ENCODE peak calls at places on chromosomes 11 and 22, in four cellular contexts. One of them, this sample, is unnamed.

GRCh38 chr22:44335903-44336803 is 23.4 kb upstream of the SHISAL1 start:
- DNase-seq in spleen: no peak
- DNase-seq in transverse colon: no peak
- DNase-seq in GM12892: no peak
- DNase-seq in this sample: no peak

GRCh38 chr11:84261707-84262106 is 975.5 kb upstream of the CCDC90B start:
- DNase-seq in transverse colon: no peak
- DNase-seq in GM12892: no peak
- DNase-seq in spleen: no peak
- DNase-seq in this sample: no peak

GRCh38 chr11:92727769-92728168 is 241.7 kb upstream of the MTNR1B start:
- DNase-seq in transverse colon: no peak
- DNase-seq in spleen: no peak
- DNase-seq in GM12892: no peak
- DNase-seq in this sample: no peak

GRCh38 chr22:37806409-37807338 is 1.1 kb upstream of the GCAT start:
- DNase-seq in transverse colon: no peak
- DNase-seq in GM12892: no peak
- DNase-seq in spleen: no peak
- DNase-seq in this sample: no peak

GRCh38 chr11:112968988-112969714 is 7.9 kb downstream of the NCAM1 start:
- DNase-seq in GM12892: no peak
- DNase-seq in transverse colon: no peak
- DNase-seq in spleen: no peak
- DNase-seq in this sample: no peak

GRCh38 chr22:40635008-40635939 is 1.2 kb downstream of the MRTFA start:
- DNase-seq in transverse colon: no peak
- DNase-seq in spleen: no peak
- DNase-seq in GM12892: no peak
- DNase-seq in this sample: no peak

GRCh38 chr11:19868871-19869270 is 156.2 kb downstream of the NAV2 start:
- DNase-seq in transverse colon: no peak
- DNase-seq in GM12892: no peak
- DNase-seq in spleen: no peak
- DNase-seq in this sample: no peak

GRCh38 chr22:30178180-30179126 is 68.1 kb downstream of the LIF start:
- DNase-seq in transverse colon: no peak
- DNase-seq in GM12892: no peak
- DNase-seq in spleen: no peak
- DNase-seq in this sample: no peak

GRCh38 chr11:44404736-44405395 is 94.9 kb upstream of the ALX4 start:
- DNase-seq in spleen: no peak
- DNase-seq in GM12892: no peak
- DNase-seq in transverse colon: no peak
- DNase-seq in this sample: peak

GRCh38 chr11:117519590-117519989 is 191.9 kb downstream of the CEP164 start:
- DNase-seq in GM12892: no peak
- DNase-seq in spleen: no peak
- DNase-seq in transverse colon: no peak
- DNase-seq in this sample: no peak

GRCh38 chr11:71248656-71249055 is 3.7 kb downstream of the SHANK2 start:
- DNase-seq in spleen: no peak
- DNase-seq in transverse colon: no peak
- DNase-seq in GM12892: no peak
- DNase-seq in this sample: peak

GRCh38 chr11:3227568-3228444 is 4.4 kb downstream of the MRGPRE start:
- DNase-seq in transverse colon: no peak
- DNase-seq in spleen: peak
- DNase-seq in GM12892: peak
- DNase-seq in this sample: no peak

GRCh38 chr11:61574611-61575010 is 6.3 kb downstream of the SYT7 start:
- DNase-seq in transverse colon: no peak
- DNase-seq in GM12892: no peak
- DNase-seq in spleen: no peak
- DNase-seq in this sample: no peak

GRCh38 chr11:131092469-131092868 is 176.2 kb upstream of the SNX19 start:
- DNase-seq in spleen: no peak
- DNase-seq in GM12892: no peak
- DNase-seq in transverse colon: no peak
- DNase-seq in this sample: no peak

GRCh38 chr11:68974421-68975194 is 6.2 kb downstream of the MRGPRD start:
- DNase-seq in GM12892: no peak
- DNase-seq in spleen: peak
- DNase-seq in transverse colon: peak
- DNase-seq in this sample: peak

GRCh38 chr11:70381350-70381749 is 17.0 kb upstream of the CTTN start:
- DNase-seq in GM12892: no peak
- DNase-seq in transverse colon: no peak
- DNase-seq in spleen: no peak
- DNase-seq in this sample: no peak

GRCh38 chr11:574632-575323 is 1.5 kb upstream of the PHRF1 start:
- DNase-seq in transverse colon: no peak
- DNase-seq in GM12892: no peak
- DNase-seq in spleen: peak
- DNase-seq in this sample: no peak

GRCh38 chr11:69870772-69871171 is 51.6 kb upstream of the FGF3 start:
- DNase-seq in transverse colon: no peak
- DNase-seq in GM12892: no peak
- DNase-seq in spleen: no peak
- DNase-seq in this sample: no peak

GRCh38 chr11:65382036-65382803 is at the start of gene SLC25A45:
- DNase-seq in spleen: peak
- DNase-seq in transverse colon: peak
- DNase-seq in GM12892: no peak
- DNase-seq in this sample: peak
- TF ChIP-seq POLR2A in spleen: no peak
- TF ChIP-seq POLR2A in transverse colon: peak
- TF ChIP-seq POLR2A in GM12892: peak
- TF ChIP-seq POLR2A in this sample: peak

GRCh38 chr11:118916842-118917388 is 8.8 kb downstream of the BCL9L start:
- DNase-seq in spleen: no peak
- DNase-seq in transverse colon: peak
- DNase-seq in GM12892: no peak
- DNase-seq in this sample: peak
- TF ChIP-seq POLR2AphosphoS5 in spleen: peak
- TF ChIP-seq POLR2AphosphoS5 in transverse colon: no peak
- TF ChIP-seq POLR2AphosphoS5 in GM12892: no peak
- TF ChIP-seq POLR2AphosphoS5 in this sample: no peak

GRCh38 chr11:34358666-34359547 is 1.1 kb upstream of the ABTB2 start:
- DNase-seq in spleen: peak
- DNase-seq in transverse colon: peak
- DNase-seq in GM12892: peak
- DNase-seq in this sample: peak
- TF ChIP-seq POLR2A in spleen: no peak
- TF ChIP-seq POLR2A in transverse colon: no peak
- TF ChIP-seq POLR2A in GM12892: no peak
- TF ChIP-seq POLR2A in this sample: no peak

GRCh38 chr22:35113341-35113740 is 47.4 kb downstream of the ISX start:
- DNase-seq in transverse colon: no peak
- DNase-seq in spleen: no peak
- DNase-seq in GM12892: no peak
- DNase-seq in this sample: peak
- TF ChIP-seq POLR2AphosphoS5 in transverse colon: no peak
- TF ChIP-seq POLR2AphosphoS5 in spleen: no peak
- TF ChIP-seq POLR2AphosphoS5 in GM12892: no peak
- TF ChIP-seq POLR2AphosphoS5 in this sample: no peak

This sample was measured in suprapubic skin.